ENCODE peak calls at places on chromosomes 5 and 9, in four cellular contexts. V is lower lobe of right lung, P is dorsolateral prefrontal cortex, Q is H9. G is an unnamed sample.

GRCh38 chr5:150206076-150206779 is 16.4 kb downstream of the SLC6A7 start:
- DNase-seq in V (no peak), P (no peak), Q (no peak), G (no peak)

GRCh38 chr9:33124716-33125378 is 42.3 kb downstream of the B4GALT1 start:
- DNase-seq in V (no peak), P (peak; percentile 56), Q (no peak), G (no peak)

GRCh38 chr5:152817311-152817710 is 412.2 kb upstream of the NMUR2 start:
- DNase-seq in V (no peak), P (no peak), Q (no peak), G (no peak)

GRCh38 chr9:127166651-127167524 is 44.5 kb upstream of the ANGPTL2 start:
- DNase-seq in V (no peak), P (no peak), Q (peak; percentile 25), G (no peak)

GRCh38 chr9:134434896-134435506 is 108.7 kb downstream of the RXRA start:
- DNase-seq in V (peak; percentile 93), P (peak; percentile 95), Q (no peak), G (no peak)

GRCh38 chr9:93139365-93140182 is 5.5 kb upstream of the NINJ1 start:
- DNase-seq in V (no peak), P (no peak), Q (no peak), G (no peak)

GRCh38 chr9:74570879-74571512 is 73.9 kb downstream of the RORB start:
- DNase-seq in V (no peak), P (no peak), Q (no peak), G (peak; percentile 21)

GRCh38 chr9:11933926-11934325 is 759.3 kb upstream of the TYRP1 start:
- DNase-seq in V (no peak), P (no peak), Q (no peak), G (no peak)

GRCh38 chr9:15999422-16000339 is 446.8 kb downstream of the CCDC171 start:
- DNase-seq in V (no peak), P (no peak), Q (no peak), G (no peak)

GRCh38 chr5:169801324-169801777 is 164.3 kb downstream of the DOCK2 start:
- DNase-seq in V (no peak), P (no peak), Q (no peak), G (no peak)

GRCh38 chr5:29389993-29390392 is 1803.5 kb upstream of the CDH6 start:
- DNase-seq in V (no peak), P (no peak), Q (no peak), G (no peak)

GRCh38 chr9:80648336-80648735 is 1041.0 kb downstream of the TLE1 start:
- DNase-seq in V (no peak), P (no peak), Q (no peak), G (no peak)

GRCh38 chr5:78613756-78614155 is 34.8 kb downstream of the LHFPL2 start:
- DNase-seq in V (no peak), P (no peak), Q (no peak), G (no peak)

GRCh38 chr9:7656648-7657047 is 142.9 kb downstream of the DMAC1 start:
- DNase-seq in V (no peak), P (no peak), Q (no peak), G (no peak)

GRCh38 chr5:141517902-141518610 is 29.2 kb downstream of the PCDHGC5 start:
- DNase-seq in V (no peak), P (no peak), Q (no peak), G (no peak)

GRCh38 chr9:101394687-101395086 is 3.7 kb downstream of the MRPL50 start:
- DNase-seq in V (no peak), P (no peak), Q (no peak), G (no peak)

GRCh38 chr5:170273968-170274710 is 23.4 kb downstream of the LCP2 start:
- DNase-seq in V (no peak), P (no peak), Q (peak; percentile 75), G (no peak)

GRCh38 chr5:142642427-142642826 is 43.5 kb downstream of the FGF1 start:
- DNase-seq in V (no peak), P (no peak), Q (no peak), G (no peak)

GRCh38 chr9:72635197-72635596 is 113.8 kb downstream of the TMC1 start:
- DNase-seq in V (no peak), P (no peak), Q (peak; percentile 47), G (no peak)

DNA sequence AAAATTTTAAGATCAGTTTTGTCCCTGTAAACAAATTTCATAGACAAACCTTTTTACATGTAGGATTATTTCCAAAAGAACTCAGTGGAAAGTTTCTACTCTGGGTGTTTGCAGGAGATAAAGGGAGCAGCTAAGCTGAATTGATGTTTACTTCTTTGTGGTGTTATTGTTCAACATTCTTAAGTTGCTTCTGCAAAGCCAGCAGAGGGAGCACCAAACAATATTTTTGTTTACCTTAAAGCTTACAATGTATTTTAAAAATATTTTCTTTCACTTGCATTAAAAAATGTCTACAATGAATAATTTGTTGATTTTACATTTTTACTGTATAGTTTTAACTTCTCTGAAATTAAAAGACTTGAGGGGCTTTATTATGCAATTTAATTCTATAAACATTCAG is 135.5 kb downstream of the ATG10 start:
- DNase-seq in V (no peak), P (no peak), Q (no peak), G (no peak)
- TF ChIP-seq CTCF in V (peak; percentile 42), P (peak; percentile 68), Q (peak; percentile 66), G (peak; percentile 66)

DNA sequence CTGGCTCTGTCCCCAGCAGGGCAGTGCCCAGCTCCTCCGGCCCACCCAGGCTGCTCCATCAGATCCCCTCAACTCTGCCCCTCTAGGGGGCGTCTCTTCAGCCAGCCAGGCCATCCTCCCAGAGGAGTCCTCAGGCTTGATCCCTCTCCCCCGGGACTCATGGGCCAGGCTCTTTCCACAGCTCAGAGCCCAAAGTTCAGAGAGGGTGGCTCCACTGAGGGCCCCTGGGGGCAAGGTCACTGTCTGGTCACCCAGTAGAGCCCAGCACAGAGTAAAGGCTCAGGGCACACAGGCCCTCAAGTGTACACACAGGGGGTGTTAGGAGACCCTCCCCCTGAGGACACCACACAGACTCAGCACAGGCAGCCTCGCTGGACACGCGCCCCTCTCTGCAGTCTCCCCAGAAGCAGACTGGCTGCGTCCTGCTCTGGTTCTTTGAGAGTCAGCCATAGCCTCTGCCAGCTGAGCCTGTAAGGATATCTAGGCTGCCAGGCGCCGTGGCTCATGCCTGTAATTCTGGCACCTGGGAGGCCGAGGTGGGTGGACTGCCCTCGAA is 64.8 kb downstream of the PAX5 start:
- DNase-seq in V (no peak), P (no peak), Q (peak; percentile 65), G (no peak)
- TF ChIP-seq CTCF in V (no peak), P (no peak), Q (peak; percentile 59), G (no peak)

GRCh38 chr5:138438724-138439536 is at the start of gene REEP2:
- DNase-seq in V (no peak), P (peak; percentile 68), Q (peak; percentile 78), G (peak; percentile 62)
- TF ChIP-seq CTCF in V (no peak), P (no peak), Q (no peak), G (no peak)

GRCh38 chr9:125912261-125912660 is 165.1 kb downstream of the PBX3 start:
- DNase-seq in V (no peak), P (no peak), Q (no peak), G (no peak)

GRCh38 chr9:125913551-125913950 is 166.4 kb downstream of the PBX3 start:
- DNase-seq in V (no peak), P (no peak), Q (no peak), G (no peak)

GRCh38 chr9:125910286-125910685 is 163.1 kb downstream of the PBX3 start:
- DNase-seq in V (no peak), P (no peak), Q (no peak), G (no peak)

GRCh38 chr9:125911861-125912260 is 164.7 kb downstream of the PBX3 start:
- DNase-seq in V (no peak), P (no peak), Q (no peak), G (no peak)

GRCh38 chr9:125912667-125913066 is 165.5 kb downstream of the PBX3 start:
- DNase-seq in V (no peak), P (no peak), Q (no peak), G (no peak)
- TF ChIP-seq CTCF in V (no peak), P (no peak), Q (no peak), G (no peak)

DNA sequence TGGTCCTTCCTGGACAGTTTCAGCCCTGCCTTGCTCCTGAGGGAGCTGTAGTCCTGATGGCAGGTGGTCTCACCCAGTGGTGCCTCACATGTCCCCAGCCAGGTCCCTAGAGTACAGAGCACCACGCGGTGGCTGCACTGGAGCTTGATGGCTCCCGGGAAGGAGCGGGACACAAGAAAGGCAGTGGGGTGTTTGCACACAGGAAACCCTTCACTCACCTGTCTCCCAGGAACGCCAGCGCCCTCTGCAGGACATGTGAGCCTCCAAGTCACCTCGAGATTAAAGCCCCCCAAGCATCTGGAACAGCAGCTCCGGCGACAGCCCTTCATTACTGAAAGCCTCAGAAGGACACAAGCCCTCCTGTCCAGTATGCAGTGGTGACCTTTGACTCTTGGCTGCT is 19.9 kb upstream of the TMEM250 start:
- DNase-seq in V (no peak), P (no peak), Q (peak; percentile 91), G (no peak)
- TF ChIP-seq CTCF in V (no peak), P (no peak), Q (peak; percentile 87), G (peak; percentile 53)

GRCh38 chr9:121372563-121373400 is 2.7 kb upstream of the STOM start:
- DNase-seq in V (no peak), P (no peak), Q (no peak), G (no peak)
- TF ChIP-seq CTCF in V (no peak), P (no peak), Q (no peak), G (no peak)

GRCh38 chr5:11724947-11725346 is 179.3 kb downstream of the CTNND2 start:
- DNase-seq in V (no peak), P (no peak), Q (no peak), G (no peak)
- TF ChIP-seq CTCF in V (no peak), P (no peak), Q (no peak), G (no peak)

GRCh38 chr5:173320259-173320658 is 8.0 kb downstream of the STC2 start:
- DNase-seq in V (no peak), P (no peak), Q (no peak), G (no peak)
- TF ChIP-seq CTCF in V (no peak), P (no peak), Q (peak; percentile 20), G (no peak)

GRCh38 chr5:1503301-1504243 is 20.2 kb downstream of the LPCAT1 start:
- DNase-seq in V (peak; percentile 87), P (no peak), Q (no peak), G (no peak)
- TF ChIP-seq CTCF in V (no peak), P (no peak), Q (peak; percentile 33), G (no peak)

G was measured in neural crest cell.